ENCODE peak calls at places on chromosome 10, in five cellular contexts. Y is esophagus squamous epithelium, R is A549, C is tibial nerve, B is Peyer's patch. S is an unnamed sample.

GRCh38 chr10:71648595-71649320 is 70.8 kb downstream of the C10orf105 start:
- DNase-seq in Y (no peak), R (no peak), C (no peak), B (no peak), S (no peak)

GRCh38 chr10:26361946-26362345 is 76.2 kb upstream of the APBB1IP start:
- DNase-seq in Y (no peak), R (no peak), C (no peak), B (no peak), S (no peak)

GRCh38 chr10:22854935-22855421 is 72.9 kb upstream of the ARMC3 start:
- DNase-seq in Y (no peak), R (no peak), C (no peak), B (no peak), S (no peak)

GRCh38 chr10:71761105-71761511 is 12.2 kb downstream of the VSIR start:
- DNase-seq in Y (no peak), R (no peak), C (no peak), B (no peak), S (no peak)

GRCh38 chr10:4450981-4451501 is 375.0 kb upstream of the AKR1E2 start:
- DNase-seq in Y (no peak), R (no peak), C (no peak), B (no peak), S (no peak)

GRCh38 chr10:121696854-121697253 is 98.6 kb upstream of the FGFR2 start:
- DNase-seq in Y (no peak), R (peak), C (no peak), B (peak), S (peak)

GRCh38 chr10:28054211-28054888 is 55.5 kb upstream of the ODAD2 start:
- DNase-seq in Y (no peak), R (no peak), C (no peak), B (no peak), S (no peak)

GRCh38 chr10:128130051-128130450 is 3.8 kb upstream of the MKI67 start:
- DNase-seq in Y (no peak), R (no peak), C (no peak), B (no peak), S (no peak)

GRCh38 chr10:114273910-114274309 is 34.9 kb downstream of the VWA2 start:
- DNase-seq in Y (no peak), R (no peak), C (no peak), B (peak), S (no peak)

GRCh38 chr10:112213836-112214235 is 30.3 kb upstream of the GPAM start:
- DNase-seq in Y (no peak), R (no peak), C (no peak), B (no peak), S (no peak)

GRCh38 chr10:121974019-121974534 is 940 bp downstream of the NSMCE4A start:
- DNase-seq in Y (no peak), R (no peak), C (no peak), B (no peak), S (no peak)

GRCh38 chr10:74433993-74434392 is 283.0 kb downstream of the ADK start:
- DNase-seq in Y (no peak), R (no peak), C (no peak), B (no peak), S (no peak)

GRCh38 chr10:96638696-96639095 is 51.9 kb upstream of the TM9SF3 start:
- DNase-seq in Y (no peak), R (no peak), C (no peak), B (no peak), S (no peak)

GRCh38 chr10:126880926-126881325 is 24.3 kb upstream of the DOCK1 start:
- DNase-seq in Y (no peak), R (no peak), C (no peak), B (no peak), S (no peak)

GRCh38 chr10:52319926-52320325 is 5.8 kb downstream of the DKK1 start:
- DNase-seq in Y (no peak), R (no peak), C (no peak), B (no peak), S (no peak)

GRCh38 chr10:65570143-65571010 is 1355.5 kb upstream of the LRRTM3 start:
- DNase-seq in Y (no peak), R (peak), C (no peak), B (peak), S (peak)

GRCh38 chr10:87863102-87863943 is at the start of the genes KLLN and PTEN:
- DNase-seq in Y (peak), R (peak), C (peak), B (peak), S (peak)

GRCh38 chr10:71927669-71928592 is 36.3 kb upstream of the CHST3 start:
- DNase-seq in Y (no peak), R (peak), C (no peak), B (no peak), S (no peak)

GRCh38 chr10:76736392-76736791 is 901.2 kb downstream of the KCNMA1 start:
- DNase-seq in Y (no peak), R (no peak), C (no peak), B (no peak), S (no peak)

GRCh38 chr10:18158698-18159342 is 18.6 kb downstream of the CACNB2 start:
- DNase-seq in Y (no peak), R (no peak), C (no peak), B (no peak), S (no peak)

GRCh38 chr10:34495938-34496337 is 319.2 kb downstream of the PARD3 start:
- DNase-seq in Y (no peak), R (no peak), C (no peak), B (no peak), S (no peak)

GRCh38 chr10:59876695-59877094 is 29.7 kb downstream of the CCDC6 start:
- DNase-seq in Y (no peak), R (no peak), C (no peak), B (no peak), S (no peak)

GRCh38 chr10:69353981-69354635 is 62.6 kb downstream of the TACR2 start:
- DNase-seq in Y (no peak), R (no peak), C (no peak), B (no peak), S (no peak)

GRCh38 chr10:4511559-4511958 is 314.4 kb upstream of the AKR1E2 start:
- DNase-seq in Y (no peak), R (no peak), C (no peak), B (no peak), S (no peak)

GRCh38 chr10:128211953-128212727 is 85.9 kb upstream of the MKI67 start:
- DNase-seq in Y (no peak), R (peak), C (peak), B (peak), S (peak)

GRCh38 chr10:125779403-125780327 is 4.0 kb upstream of the MMP21 start:
- DNase-seq in Y (no peak), R (no peak), C (no peak), B (no peak), S (no peak)

DNA sequence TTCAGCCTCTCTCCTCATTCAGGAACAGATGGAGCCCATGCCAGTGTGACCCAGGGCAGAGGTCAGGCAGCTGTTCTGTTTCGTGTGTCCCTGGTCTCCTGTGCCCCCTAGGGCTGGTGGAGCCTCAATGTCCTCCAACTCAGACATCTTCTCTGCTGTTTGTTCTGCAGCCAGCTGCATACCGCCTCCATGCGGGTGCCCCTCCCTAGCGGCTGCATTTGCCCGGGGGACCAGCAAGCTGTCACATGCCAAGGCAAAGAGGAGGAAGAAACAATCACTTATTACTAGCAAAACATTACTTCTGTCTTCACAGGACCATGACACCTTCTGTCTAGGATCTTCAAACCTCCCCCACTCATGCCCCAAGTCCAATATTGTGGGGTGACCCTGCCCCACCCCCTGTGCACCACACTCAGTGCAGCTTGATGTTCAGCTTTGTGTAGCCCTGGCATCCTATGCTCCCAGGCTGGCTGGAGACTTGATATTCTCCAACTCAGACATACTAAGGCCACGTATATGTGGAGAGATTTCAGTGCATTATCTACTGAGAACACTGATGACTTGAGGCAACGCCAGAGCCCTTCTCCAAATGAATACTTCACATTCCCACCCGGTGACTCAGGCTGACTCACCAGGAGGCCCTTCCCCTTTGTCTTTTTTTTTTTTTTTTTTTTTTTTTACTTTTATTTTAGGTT is 188.9 kb downstream of the SKIDA1 start:
- DNase-seq in Y (no peak), R (peak), C (no peak), B (no peak), S (peak)
- H3K4me3 ChIP-seq in Y (no peak), R (no peak), C (no peak), B (no peak), S (no peak)

DNA sequence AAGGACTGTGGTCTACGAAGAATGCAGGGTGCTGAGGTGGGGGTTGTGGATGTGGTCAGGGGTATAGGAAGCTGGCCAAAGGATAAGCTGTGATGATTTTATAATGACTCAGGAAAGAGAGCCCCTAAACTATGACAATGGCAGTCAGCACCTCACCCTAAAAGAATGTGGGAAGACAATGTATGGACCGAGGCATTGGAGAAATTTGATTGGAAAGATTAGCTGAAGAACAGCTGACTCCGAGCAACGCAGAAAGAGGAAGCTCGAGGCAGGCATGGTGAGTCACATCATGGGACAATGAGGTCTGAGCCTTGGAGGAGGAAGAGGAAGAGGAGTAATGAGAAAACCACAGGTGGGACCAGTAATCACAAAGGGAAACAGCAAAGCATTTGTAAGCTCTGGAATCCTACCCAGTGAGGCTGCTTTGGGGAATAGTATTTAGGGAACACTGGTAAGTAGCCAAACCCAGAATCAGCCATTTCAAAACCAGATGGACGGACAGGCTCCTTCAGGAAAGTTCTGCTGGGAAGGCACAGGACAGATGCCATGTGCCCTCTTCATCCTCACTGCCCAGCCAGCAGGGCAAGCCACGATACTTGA is 295.4 kb downstream of the PRPF18 start:
- DNase-seq in Y (no peak), R (no peak), C (no peak), B (no peak), S (no peak)
- TF ChIP-seq POLR2A in Y (no peak), R (no peak), C (no peak), B (no peak), S (no peak)

GRCh38 chr10:101222683-101223273 is 6.5 kb downstream of the LBX1 start:
- DNase-seq in Y (no peak), R (no peak), C (no peak), B (no peak), S (no peak)
- H3K4me3 ChIP-seq in Y (peak), R (no peak), C (no peak), B (peak), S (peak)

DNA sequence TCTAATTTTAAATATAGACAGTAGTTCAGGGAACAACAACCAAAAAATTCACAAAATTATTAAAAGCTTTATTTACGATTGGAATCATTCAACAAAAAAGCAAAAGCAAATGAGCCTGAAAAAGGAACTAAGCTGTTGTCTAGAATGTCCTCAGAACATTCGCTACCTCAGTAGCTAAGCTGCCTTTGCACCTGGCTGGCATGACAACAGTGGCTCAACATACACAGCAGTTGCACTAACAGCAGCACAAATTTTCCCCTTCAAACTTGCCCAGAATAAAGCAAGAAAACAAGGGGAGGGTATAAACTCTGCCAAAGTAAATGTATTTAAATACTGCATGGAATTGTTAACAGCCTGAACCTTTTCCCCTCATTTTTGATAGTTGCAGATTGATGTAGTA is 70.4 kb upstream of the GRID1 start:
- DNase-seq in Y (no peak), R (no peak), C (no peak), B (no peak), S (no peak)
- TF ChIP-seq POLR2A in Y (no peak), R (no peak), C (no peak), B (no peak), S (no peak)

GRCh38 chr10:16436367-16436757 is 448 bp upstream of the PTER start:
- DNase-seq in Y (no peak), R (no peak), C (no peak), B (peak), S (peak)
- H3K4me3 ChIP-seq in Y (peak), R (peak), C (peak), B (peak), S (peak)

GRCh38 chr10:78972947-78973900 is 95.5 kb upstream of the ZMIZ1 start:
- DNase-seq in Y (no peak), R (peak), C (peak), B (peak), S (peak)
- TF ChIP-seq POLR2A in Y (peak), R (no peak), C (no peak), B (peak), S (no peak)

S was measured in testis.